ENCODE peak calls at places on chromosome 10, in seven cellular contexts. Z, W, Q, G, S, B and T are unnamed samples. For H3K4me1, the result is how much of the 10 kb centered on the place peaks cover.

GRCh38 chr10:79104264-79104954 is 35.6 kb downstream of the ZMIZ1 start:
- DNase-seq in Z (no peak), W (no peak), Q (no peak), G (peak), S (peak), B (no peak), T (no peak)

GRCh38 chr10:64007157-64007556 is 486.0 kb downstream of the REEP3 start:
- DNase-seq in Z (no peak), W (no peak), Q (no peak), G (no peak), S (peak), B (no peak), T (no peak)

GRCh38 chr10:62554632-62555199 is 180.5 kb downstream of the ZNF365 start:
- DNase-seq in Z (peak), W (no peak), Q (peak), G (peak), S (peak), B (peak), T (peak)

GRCh38 chr10:86840498-86840897 is 84.1 kb downstream of the BMPR1A start:
- DNase-seq in Z (no peak), W (no peak), Q (no peak), G (no peak), S (no peak), B (no peak), T (no peak)

GRCh38 chr10:5565205-5565545 is 40.4 kb downstream of the CALML3 start:
- DNase-seq in Z (no peak), W (peak), Q (no peak), G (no peak), S (no peak), B (no peak), T (no peak)

GRCh38 chr10:20954519-20954918 is 57.4 kb upstream of the NEBL start:
- DNase-seq in Z (peak), W (no peak), Q (no peak), G (no peak), S (no peak), B (no peak), T (no peak)

GRCh38 chr10:13528875-13529713 is at the start of gene BEND7:
- DNase-seq in Z (peak), W (peak), Q (no peak), G (peak), S (peak), B (no peak), T (no peak)

GRCh38 chr10:7485267-7485601 is 74.4 kb upstream of the SFMBT2 start:
- DNase-seq in Z (no peak), W (no peak), Q (no peak), G (no peak), S (no peak), B (no peak), T (no peak)

GRCh38 chr10:21318768-21319167 is 206.7 kb downstream of the SKIDA1 start:
- DNase-seq in Z (peak), W (no peak), Q (no peak), G (peak), S (no peak), B (no peak), T (no peak)

GRCh38 chr10:122461367-122461728 is at the start of gene HTRA1:
- DNase-seq in Z (peak), W (peak), Q (no peak), G (peak), S (peak), B (no peak), T (no peak)

GRCh38 chr10:71547841-71548493 is 151.2 kb downstream of the CDH23 start:
- DNase-seq in Z (peak), W (peak), Q (no peak), G (no peak), S (no peak), B (no peak), T (no peak)

GRCh38 chr10:17029581-17030271 is 99.9 kb downstream of the CUBN start:
- DNase-seq in Z (no peak), W (peak), Q (no peak), G (peak), S (peak), B (peak), T (no peak)
- H3K4me1 ChIP-seq in Z (under half), W (half or more), Q (under half), G (under half), S (under half), B (half or more), T (under half)

DNA sequence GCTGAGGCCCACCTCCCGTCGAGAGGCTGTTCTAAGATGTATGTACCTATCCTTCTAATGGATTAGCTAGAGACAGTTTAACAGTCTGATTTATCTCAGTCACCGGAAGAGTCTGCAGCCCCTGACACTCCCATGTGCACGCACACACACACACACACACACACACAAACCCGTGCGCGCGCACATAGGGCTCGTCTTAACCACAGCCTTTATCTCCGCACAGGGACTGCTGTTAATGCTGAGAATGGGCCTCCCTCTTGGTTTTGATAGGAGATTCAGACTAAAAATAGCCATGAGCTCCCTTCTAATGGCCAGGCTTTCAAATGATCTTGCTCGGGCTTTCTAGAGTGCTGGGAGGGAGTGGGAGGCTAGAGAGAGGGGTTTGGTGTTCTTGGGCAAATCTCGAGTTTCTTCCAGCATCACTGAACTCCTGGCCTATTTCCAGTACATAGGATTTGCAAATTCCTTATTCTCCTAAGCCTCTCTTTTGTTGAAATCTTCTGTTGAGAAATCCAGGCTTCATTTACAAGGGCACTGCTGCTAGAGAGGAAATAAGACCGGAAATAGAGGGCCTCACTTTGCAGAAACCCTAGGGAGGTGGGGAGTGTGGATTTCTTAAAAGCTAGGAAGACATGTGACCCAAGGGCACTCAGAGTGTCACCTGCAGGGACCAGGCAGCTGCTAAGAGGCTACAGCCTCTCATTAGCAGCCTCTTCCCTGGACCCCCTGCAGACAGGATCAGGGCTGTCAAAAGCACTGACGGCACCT is 2.4 kb downstream of the TMEM72 start:
- DNase-seq in Z (peak), W (no peak), Q (no peak), G (no peak), S (no peak), B (peak), T (peak)
- H3K27ac ChIP-seq in Z (peak), W (no peak), Q (no peak), G (no peak), S (no peak), B (peak), T (no peak)

GRCh38 chr10:133260895-133261725 is 15.6 kb downstream of the ADAM8 start:
- DNase-seq in Z (peak), W (peak), Q (peak), G (peak), S (peak), B (no peak), T (peak)
- H3K4me1 ChIP-seq in Z (under half), W (half or more), Q (under half), G (under half), S (half or more), B (under half), T (under half)

DNA sequence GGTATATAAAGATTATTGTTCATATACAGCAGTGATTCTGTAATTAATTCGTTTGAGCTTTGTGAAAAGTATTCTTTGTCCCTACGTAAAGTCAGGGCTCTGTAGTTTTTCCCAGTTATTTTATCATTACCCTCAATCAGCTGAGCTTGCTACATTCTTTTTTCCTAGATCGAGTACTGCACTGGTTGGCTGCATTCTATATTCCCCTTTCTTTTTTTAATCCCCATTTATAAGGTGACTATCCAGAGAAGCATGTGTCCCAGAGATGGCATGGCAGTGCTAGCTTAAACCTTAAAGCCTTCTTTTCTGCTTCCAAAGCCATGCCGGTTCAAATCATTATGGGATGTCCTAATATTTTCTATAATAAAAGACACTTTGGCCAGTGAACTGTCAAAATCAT is 230.1 kb upstream of the CELF2 start:
- DNase-seq in Z (no peak), W (no peak), Q (no peak), G (peak), S (no peak), B (no peak), T (no peak)
- H3K27ac ChIP-seq in Z (no peak), W (peak), Q (no peak), G (peak), S (no peak), B (no peak), T (no peak)